ENCODE peak calls at places on chromosomes 13 and 19, in four cellular contexts. U is Calu3, G is mesothelial cell of epicardium, O is MCF 10A. X is an unnamed sample.

GRCh38 chr19:18098891-18099622 is 1.5 kb downstream of the MAST3 start:
- DNase-seq in U (no peak), G (no peak), O (no peak), X (no peak)

GRCh38 chr13:79491715-79492114 is 10.8 kb downstream of the NDFIP2 start:
- DNase-seq in U (no peak), G (no peak), O (peak), X (peak)

GRCh38 chr13:30333601-30334000 is 26.2 kb upstream of the KATNAL1 start:
- DNase-seq in U (no peak), G (no peak), O (no peak), X (no peak)

GRCh38 chr13:99027260-99027659 is 49.4 kb upstream of the DOCK9 start:
- DNase-seq in U (no peak), G (no peak), O (no peak), X (no peak)

GRCh38 chr19:5046339-5047039 is 77.6 kb downstream of the KDM4B start:
- DNase-seq in U (peak), G (no peak), O (peak), X (peak)

GRCh38 chr13:40236566-40237168 is 429.8 kb downstream of the FOXO1 start:
- DNase-seq in U (no peak), G (no peak), O (peak), X (no peak)

GRCh38 chr13:80979035-80979641 is 638.2 kb upstream of the SPRY2 start:
- DNase-seq in U (peak), G (peak), O (peak), X (no peak)

GRCh38 chr19:46537136-46538097 is 41.8 kb upstream of the PNMA8B start:
- DNase-seq in U (peak), G (peak), O (peak), X (no peak)

GRCh38 chr19:31347828-31348314 is 1.4 kb downstream of the TSHZ3 start:
- DNase-seq in U (no peak), G (no peak), O (no peak), X (no peak)

GRCh38 chr19:55454787-55455243 is 6.6 kb downstream of the ISOC2 start:
- DNase-seq in U (peak), G (no peak), O (peak), X (no peak)

DNA sequence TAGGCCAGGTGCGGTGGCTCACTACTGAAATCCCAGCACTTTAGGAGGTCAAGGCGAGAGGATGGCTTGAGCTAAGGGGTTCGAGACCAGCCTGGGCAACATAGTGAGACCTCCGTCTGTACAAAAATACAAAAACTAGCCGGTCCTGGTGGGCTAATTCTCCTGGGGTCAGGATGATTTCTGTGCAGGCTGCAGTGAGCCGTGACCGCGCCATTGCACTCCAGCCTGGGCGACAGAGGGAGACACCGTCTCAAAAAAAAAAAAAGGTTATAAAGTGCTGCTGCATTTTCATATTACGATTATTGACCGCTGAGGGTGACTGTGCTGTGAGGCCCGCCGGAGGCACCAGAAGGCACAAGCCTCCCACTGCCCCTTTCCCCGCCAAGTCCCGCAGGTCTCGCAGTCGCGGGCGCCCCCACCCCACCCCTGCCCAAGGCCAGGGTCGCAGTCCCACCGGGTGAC is 477 bp upstream of the PLEKHF1 start:
- DNase-seq in U (no peak), G (no peak), O (no peak), X (peak)
- TF ChIP-seq CTCF in U (no peak), G (no peak), O (no peak), X (peak)

GRCh38 chr19:15297416-15298224 is 34.7 kb downstream of the BRD4 start:
- DNase-seq in U (peak), G (no peak), O (peak), X (peak)
- TF ChIP-seq CTCF in U (no peak), G (no peak), O (peak), X (peak)

GRCh38 chr19:3526507-3527244 is 12.3 kb upstream of the TEKTIP1 start:
- DNase-seq in U (no peak), G (no peak), O (no peak), X (no peak)
- TF ChIP-seq CTCF in U (peak), G (peak), O (no peak), X (no peak)

GRCh38 chr13:50916701-50917184 is 7.2 kb downstream of the RNASEH2B start:
- DNase-seq in U (no peak), G (no peak), O (no peak), X (no peak)

GRCh38 chr13:50914848-50915247 is 5.3 kb downstream of the RNASEH2B start:
- DNase-seq in U (no peak), G (no peak), O (no peak), X (no peak)

GRCh38 chr13:50917572-50917971 is 8.0 kb downstream of the RNASEH2B start:
- DNase-seq in U (no peak), G (no peak), O (no peak), X (no peak)

GRCh38 chr13:50914301-50914700 is 4.7 kb downstream of the RNASEH2B start:
- DNase-seq in U (no peak), G (no peak), O (no peak), X (no peak)

GRCh38 chr13:50915562-50915961 is 6.0 kb downstream of the RNASEH2B start:
- DNase-seq in U (no peak), G (no peak), O (no peak), X (no peak)
- TF ChIP-seq CTCF in U (no peak), G (no peak), O (no peak), X (no peak)

GRCh38 chr19:45071969-45072790 is 4.1 kb downstream of the ZNF296 start:
- DNase-seq in U (no peak), G (no peak), O (no peak), X (no peak)
- TF ChIP-seq CTCF in U (no peak), G (no peak), O (no peak), X (no peak)

GRCh38 chr13:44989941-44990340 is 603 bp downstream of the GPALPP1 start:
- DNase-seq in U (no peak), G (no peak), O (no peak), X (peak)
- TF ChIP-seq CTCF in U (no peak), G (no peak), O (no peak), X (no peak)

DNA sequence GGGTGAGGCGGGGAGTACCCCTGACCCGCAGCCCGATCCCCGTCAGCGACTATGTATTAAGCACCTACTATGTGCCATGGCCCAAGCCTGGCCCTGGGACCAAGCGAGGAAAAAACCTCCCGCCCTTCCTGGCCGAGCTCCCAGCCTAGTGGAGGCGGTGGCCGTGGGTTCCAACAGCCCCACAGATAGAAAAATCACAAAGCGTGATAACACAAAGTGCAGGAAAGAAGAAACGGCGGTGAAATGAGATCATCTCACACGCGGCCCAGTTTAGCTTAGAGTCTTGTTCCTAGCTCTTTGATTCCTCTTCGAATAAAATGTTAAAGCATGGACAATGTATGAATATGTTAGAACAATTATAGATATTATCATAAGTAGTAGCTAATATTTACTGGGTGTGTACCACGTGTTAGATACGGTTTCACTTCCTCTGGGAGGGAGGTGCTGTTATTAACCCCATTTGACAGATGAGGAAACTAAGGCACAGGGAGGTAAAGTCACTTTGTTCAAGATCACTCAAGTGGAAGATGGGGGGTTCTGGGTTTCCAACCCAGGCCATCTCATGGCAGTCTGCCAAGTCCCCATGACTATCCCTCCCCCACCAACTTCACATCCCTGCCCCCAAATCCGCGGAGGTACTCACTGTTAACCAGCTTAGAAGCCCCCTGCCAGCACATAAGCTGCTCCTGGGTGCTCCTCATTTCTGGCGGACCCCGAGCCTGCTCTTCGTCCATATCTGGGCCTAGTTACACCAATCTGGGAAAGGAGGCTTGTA is 1.2 kb upstream of the FXYD7 start:
- DNase-seq in U (no peak), G (no peak), O (no peak), X (no peak)
- TF ChIP-seq CTCF in U (no peak), G (no peak), O (no peak), X (no peak)

GRCh38 chr19:3690551-3691371 is 9.5 kb downstream of the PIP5K1C start:
- DNase-seq in U (no peak), G (no peak), O (no peak), X (no peak)
- TF ChIP-seq CTCF in U (no peak), G (no peak), O (no peak), X (no peak)

DNA sequence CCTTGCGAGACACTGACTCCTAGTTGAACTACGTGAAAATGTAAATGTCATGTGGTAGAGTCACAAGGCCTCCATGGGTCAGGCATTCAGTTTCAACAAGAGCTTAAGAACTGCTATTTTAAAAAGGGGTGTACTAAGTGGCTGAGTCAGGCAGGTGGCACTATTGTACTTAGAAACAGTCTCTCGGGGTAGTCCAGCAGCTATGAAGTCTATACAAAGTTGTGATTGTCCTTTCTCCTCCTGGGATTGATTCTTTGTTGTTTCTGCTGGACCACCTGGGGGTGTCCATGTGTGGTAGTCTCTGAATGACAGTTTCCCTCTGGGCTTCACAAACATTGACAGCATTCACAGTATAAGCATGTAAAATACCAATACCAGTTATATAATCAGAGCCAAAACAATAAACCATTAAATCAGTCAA is 33.0 kb downstream of the UGGT2 start:
- DNase-seq in U (peak), G (peak), O (peak), X (peak)
- TF ChIP-seq CTCF in U (no peak), G (peak), O (peak), X (peak)

GRCh38 chr19:12365372-12366162 is at the start of gene ZNF442:
- DNase-seq in U (peak), G (peak), O (peak), X (peak)
- TF ChIP-seq CTCF in U (no peak), G (no peak), O (no peak), X (peak)